ENCODE peak calls at places on chromosomes 6 and 20, in five cellular contexts. One of them, this sample, is unnamed.

GRCh38 chr6:40743690-40744446 is 156.7 kb upstream of the LRFN2 start:
- DNase-seq in RWPE2: no peak
- DNase-seq in HCT116: no peak
- DNase-seq in HepG2: no peak
- DNase-seq in tibial nerve: no peak
- DNase-seq in this sample: no peak

GRCh38 chr6:164412566-164412965 is 896.8 kb downstream of the C6orf118 start:
- DNase-seq in HCT116: no peak
- DNase-seq in RWPE2: no peak
- DNase-seq in tibial nerve: no peak
- DNase-seq in HepG2: no peak
- DNase-seq in this sample: no peak

GRCh38 chr20:50680106-50680960 is 11.0 kb downstream of the RIPOR3 start:
- DNase-seq in RWPE2: no peak
- DNase-seq in HCT116: no peak
- DNase-seq in HepG2: peak; percentile 90
- DNase-seq in tibial nerve: peak; percentile 35
- DNase-seq in this sample: no peak

GRCh38 chr6:34246563-34247391 is 2.0 kb downstream of the SMIM29 start:
- DNase-seq in tibial nerve: no peak
- DNase-seq in HCT116: no peak
- DNase-seq in RWPE2: no peak
- DNase-seq in HepG2: peak; percentile 49
- DNase-seq in this sample: no peak

GRCh38 chr6:89952361-89952680 is 58.1 kb downstream of the GJA10 start:
- DNase-seq in HCT116: no peak
- DNase-seq in HepG2: no peak
- DNase-seq in RWPE2: no peak
- DNase-seq in tibial nerve: no peak
- DNase-seq in this sample: no peak

GRCh38 chr6:37059344-37060194 is 54.1 kb downstream of the FGD2 start:
- DNase-seq in HepG2: peak; percentile 99
- DNase-seq in RWPE2: peak; percentile 91
- DNase-seq in HCT116: peak; percentile 96
- DNase-seq in tibial nerve: no peak
- DNase-seq in this sample: peak; percentile 98

GRCh38 chr6:47698342-47698787 is at the start of gene ADGRF4:
- DNase-seq in RWPE2: peak; percentile 78
- DNase-seq in tibial nerve: no peak
- DNase-seq in HCT116: no peak
- DNase-seq in HepG2: no peak
- DNase-seq in this sample: peak; percentile 99

GRCh38 chr6:11430036-11430435 is 107.5 kb upstream of the TMEM170B start:
- DNase-seq in HCT116: no peak
- DNase-seq in RWPE2: no peak
- DNase-seq in tibial nerve: no peak
- DNase-seq in HepG2: no peak
- DNase-seq in this sample: no peak

GRCh38 chr6:44222987-44223470 is 366 bp upstream of the SLC29A1 start:
- DNase-seq in tibial nerve: no peak
- DNase-seq in RWPE2: no peak
- DNase-seq in HCT116: no peak
- DNase-seq in HepG2: no peak
- DNase-seq in this sample: no peak

GRCh38 chr6:139531148-139531547 is 156.7 kb upstream of the CITED2 start:
- DNase-seq in HepG2: no peak
- DNase-seq in RWPE2: no peak
- DNase-seq in HCT116: no peak
- DNase-seq in tibial nerve: no peak
- DNase-seq in this sample: peak; percentile 21

GRCh38 chr20:21564127-21564773 is 50.4 kb upstream of the NKX2-2 start:
- DNase-seq in HepG2: peak; percentile 84
- DNase-seq in HCT116: no peak
- DNase-seq in tibial nerve: no peak
- DNase-seq in RWPE2: no peak
- DNase-seq in this sample: no peak

GRCh38 chr6:126886106-126886505 is 232.4 kb upstream of the RSPO3 start:
- DNase-seq in HCT116: no peak
- DNase-seq in RWPE2: no peak
- DNase-seq in HepG2: no peak
- DNase-seq in tibial nerve: no peak
- DNase-seq in this sample: no peak

GRCh38 chr6:80640176-80640575 is 533.7 kb downstream of the BCKDHB start:
- DNase-seq in HepG2: no peak
- DNase-seq in tibial nerve: no peak
- DNase-seq in HCT116: no peak
- DNase-seq in RWPE2: no peak
- DNase-seq in this sample: no peak

DNA sequence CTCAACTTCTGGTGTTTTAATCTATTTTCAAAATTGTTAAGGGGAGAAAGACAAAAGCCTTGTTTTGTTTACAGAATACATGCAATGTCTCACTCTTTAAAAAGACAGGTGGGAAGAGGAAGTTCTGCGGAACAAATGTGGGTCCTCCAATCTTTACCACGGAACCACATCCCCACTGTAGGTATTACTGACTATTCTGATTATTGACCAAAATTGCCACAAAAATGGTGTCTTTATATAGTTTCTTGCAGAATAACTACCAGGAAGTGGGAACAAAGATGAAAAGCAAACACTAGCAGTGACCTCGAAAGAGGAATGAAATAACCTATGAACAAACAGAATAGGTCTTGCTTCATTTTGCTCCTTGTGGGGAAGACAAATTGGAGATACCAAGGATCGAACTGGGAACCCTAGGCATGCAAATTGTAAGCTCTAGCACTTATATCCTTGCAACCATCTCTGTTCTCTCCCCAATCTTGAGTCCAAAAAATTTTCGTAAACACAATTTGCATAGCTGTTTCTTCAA is 106.7 kb downstream of the GPX5 start:
- DNase-seq in tibial nerve: no peak
- DNase-seq in RWPE2: no peak
- DNase-seq in HepG2: peak; percentile 16
- DNase-seq in HCT116: no peak
- DNase-seq in this sample: no peak
- H3K27me3 ChIP-seq in tibial nerve: peaks cover 46% of the 10 kb centered on the region
- H3K27me3 ChIP-seq in RWPE2: peaks cover 10% of the 10 kb centered on the region
- H3K27me3 ChIP-seq in HepG2: peaks cover 23% of the 10 kb centered on the region
- H3K27me3 ChIP-seq in HCT116: no peaks in the 10 kb centered on the region
- H3K27me3 ChIP-seq in this sample: peaks cover 10% of the 10 kb centered on the region

GRCh38 chr6:165985926-165986646 is 181.6 kb downstream of the TBXT start:
- DNase-seq in tibial nerve: no peak
- DNase-seq in HCT116: no peak
- DNase-seq in HepG2: no peak
- DNase-seq in RWPE2: no peak
- DNase-seq in this sample: no peak
- H3K27me3 ChIP-seq in tibial nerve: peaks cover 52% of the 10 kb centered on the region
- H3K27me3 ChIP-seq in HCT116: no peaks in the 10 kb centered on the region
- H3K27me3 ChIP-seq in HepG2: peaks cover 53% of the 10 kb centered on the region
- H3K27me3 ChIP-seq in RWPE2: peaks cover 29% of the 10 kb centered on the region
- H3K27me3 ChIP-seq in this sample: peaks cover 1% of the 10 kb centered on the region

DNA sequence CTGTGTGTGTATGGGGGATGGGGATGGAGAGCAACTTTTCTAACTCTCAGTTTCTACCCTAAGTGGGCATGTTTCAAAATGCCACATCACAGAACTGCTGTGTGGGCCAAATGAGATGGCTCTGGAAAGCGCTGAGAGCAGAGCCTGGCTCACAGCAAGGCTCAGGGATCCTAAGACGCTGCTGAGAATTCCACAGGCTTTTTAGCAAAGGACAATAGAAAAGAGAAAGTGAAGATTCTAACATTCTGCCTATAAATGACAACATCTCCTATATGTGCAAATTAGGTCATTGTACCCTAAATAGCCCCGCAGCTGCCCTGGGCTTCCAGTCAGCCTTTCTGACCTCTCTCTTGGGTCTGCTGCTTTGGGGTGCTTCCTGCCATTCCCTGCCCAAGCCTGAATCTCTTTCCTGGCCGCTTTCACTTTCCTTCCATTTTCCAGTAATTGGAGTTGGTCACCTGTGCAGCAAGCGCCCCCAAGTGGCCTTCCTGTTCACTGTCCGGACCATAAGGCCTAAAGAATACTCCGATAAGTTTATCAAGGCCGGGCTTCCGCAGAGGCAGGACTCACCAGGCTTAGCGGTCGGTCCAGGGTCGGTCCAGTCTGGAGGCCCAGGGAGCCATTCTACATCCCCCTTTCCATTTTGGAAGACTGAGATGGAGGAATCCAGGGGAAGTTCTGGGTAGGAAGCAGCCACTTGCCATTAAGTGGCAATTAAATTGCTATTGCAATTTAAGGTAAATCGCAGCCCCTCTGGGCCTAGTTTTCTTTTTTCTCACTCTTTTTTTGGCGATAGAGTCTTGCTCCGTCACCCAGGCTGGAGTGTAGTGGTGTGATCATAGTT is 6.7 kb upstream of the DDR1 start:
- DNase-seq in tibial nerve: peak; percentile 90
- DNase-seq in HepG2: peak; percentile 91
- DNase-seq in RWPE2: no peak
- DNase-seq in HCT116: peak; percentile 77
- DNase-seq in this sample: peak; percentile 80
- H3K27me3 ChIP-seq in tibial nerve: no peaks in the 10 kb centered on the region
- H3K27me3 ChIP-seq in HepG2: peaks cover 34% of the 10 kb centered on the region
- H3K27me3 ChIP-seq in RWPE2: no peaks in the 10 kb centered on the region
- H3K27me3 ChIP-seq in HCT116: no peaks in the 10 kb centered on the region
- H3K27me3 ChIP-seq in this sample: no peaks in the 10 kb centered on the region

DNA sequence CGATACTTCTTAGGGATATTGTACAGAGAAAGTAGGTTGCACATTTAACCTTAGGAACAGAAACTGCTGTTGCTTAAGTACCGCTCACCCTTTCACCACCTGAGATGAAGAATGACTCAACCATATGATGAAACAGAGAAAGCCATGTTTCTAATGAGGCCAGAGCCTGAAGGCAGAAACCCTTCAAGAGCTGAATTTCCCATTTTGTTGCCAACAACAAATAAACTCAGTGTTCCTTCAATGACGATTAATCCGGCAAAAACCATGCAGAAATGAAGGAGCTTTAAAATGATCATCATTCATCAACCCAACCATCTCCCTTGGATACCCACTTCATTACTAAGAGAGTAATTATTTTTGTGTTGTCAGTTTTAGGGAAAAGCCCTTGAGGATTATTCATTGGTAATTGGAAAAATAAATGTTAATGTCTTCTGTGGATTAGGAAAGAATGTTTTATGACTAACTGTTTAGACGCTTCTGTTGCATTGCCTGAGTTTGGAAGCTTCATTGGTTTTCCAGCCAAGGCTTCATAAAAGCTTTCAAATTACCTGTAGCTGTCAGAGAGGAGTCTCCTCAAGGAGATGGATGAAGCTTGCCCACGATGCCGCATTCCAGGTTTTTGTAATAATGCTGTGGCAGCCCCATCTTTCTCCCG is 112.1 kb upstream of the IYD start:
- DNase-seq in tibial nerve: no peak
- DNase-seq in HCT116: no peak
- DNase-seq in RWPE2: no peak
- DNase-seq in HepG2: no peak
- DNase-seq in this sample: peak; percentile 100
- H3K27me3 ChIP-seq in tibial nerve: no peaks in the 10 kb centered on the region
- H3K27me3 ChIP-seq in HCT116: no peaks in the 10 kb centered on the region
- H3K27me3 ChIP-seq in RWPE2: no peaks in the 10 kb centered on the region
- H3K27me3 ChIP-seq in HepG2: peaks cover 21% of the 10 kb centered on the region
- H3K27me3 ChIP-seq in this sample: no peaks in the 10 kb centered on the region

DNA sequence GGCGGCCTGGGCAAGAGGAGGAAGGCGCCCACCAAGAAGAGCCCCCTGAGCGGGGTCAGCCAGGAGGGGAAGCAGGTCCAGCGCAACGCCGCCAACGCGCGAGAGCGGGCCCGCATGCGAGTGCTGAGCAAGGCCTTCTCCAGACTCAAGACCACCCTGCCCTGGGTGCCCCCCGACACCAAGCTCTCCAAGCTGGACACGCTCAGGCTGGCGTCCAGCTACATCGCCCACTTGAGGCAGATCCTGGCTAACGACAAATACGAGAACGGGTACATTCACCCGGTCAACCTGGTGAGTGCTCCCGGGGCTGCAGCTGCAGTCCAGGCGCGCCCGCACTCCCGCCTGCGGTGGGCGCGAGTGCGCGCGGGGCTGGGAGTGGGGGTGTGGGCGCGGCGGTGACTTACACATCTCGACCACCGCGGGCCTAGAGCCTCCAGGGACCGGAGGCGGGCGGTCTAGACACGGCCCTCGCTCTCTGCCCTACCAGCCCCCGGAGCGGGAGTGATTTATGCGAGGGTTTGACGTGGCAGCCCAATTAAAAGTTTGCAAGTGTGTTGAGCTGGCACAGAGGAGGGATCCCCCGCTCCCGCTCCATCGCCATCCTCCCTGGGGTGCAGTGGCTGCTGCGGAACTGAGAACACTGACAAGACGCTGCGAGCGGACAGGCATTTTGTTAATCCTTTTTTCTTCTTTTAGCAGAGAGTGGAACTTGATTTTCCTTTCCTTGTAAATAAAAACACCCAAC is 816 bp downstream of the TCF21 start:
- DNase-seq in tibial nerve: no peak
- DNase-seq in HCT116: no peak
- DNase-seq in RWPE2: no peak
- DNase-seq in HepG2: no peak
- DNase-seq in this sample: no peak
- H3K27me3 ChIP-seq in tibial nerve: peaks cover 83% of the 10 kb centered on the region
- H3K27me3 ChIP-seq in HCT116: peaks cover 6% of the 10 kb centered on the region
- H3K27me3 ChIP-seq in RWPE2: peaks cover 97% of the 10 kb centered on the region
- H3K27me3 ChIP-seq in HepG2: peaks cover 59% of the 10 kb centered on the region
- H3K27me3 ChIP-seq in this sample: peaks cover 60% of the 10 kb centered on the region

DNA sequence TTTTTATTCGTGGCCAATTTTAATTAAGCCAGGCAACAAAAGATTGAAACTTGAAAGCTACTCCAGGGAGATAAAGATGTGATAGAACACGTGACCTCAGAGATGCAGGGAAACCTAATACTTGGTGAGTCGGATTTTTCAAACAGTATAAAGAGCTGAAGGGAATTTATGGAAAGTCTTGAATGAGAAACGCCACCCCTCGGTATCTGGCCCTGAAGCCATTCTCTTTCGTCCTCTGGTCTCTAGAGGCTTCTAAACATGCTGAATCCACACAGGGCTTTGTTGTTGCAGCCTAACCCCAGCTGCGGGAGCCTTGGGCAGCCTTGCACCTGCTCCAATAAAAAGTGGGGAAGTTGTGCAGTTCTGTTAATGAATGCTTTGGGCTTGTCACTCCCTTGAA is 8.4 kb downstream of the BMP7 start:
- DNase-seq in HepG2: no peak
- DNase-seq in tibial nerve: no peak
- DNase-seq in HCT116: no peak
- DNase-seq in RWPE2: no peak
- DNase-seq in this sample: no peak
- H3K27me3 ChIP-seq in HepG2: peaks cover 85% of the 10 kb centered on the region
- H3K27me3 ChIP-seq in tibial nerve: peaks cover 22% of the 10 kb centered on the region
- H3K27me3 ChIP-seq in HCT116: no peaks in the 10 kb centered on the region
- H3K27me3 ChIP-seq in RWPE2: peaks cover 83% of the 10 kb centered on the region
- H3K27me3 ChIP-seq in this sample: peaks cover 28% of the 10 kb centered on the region

DNA sequence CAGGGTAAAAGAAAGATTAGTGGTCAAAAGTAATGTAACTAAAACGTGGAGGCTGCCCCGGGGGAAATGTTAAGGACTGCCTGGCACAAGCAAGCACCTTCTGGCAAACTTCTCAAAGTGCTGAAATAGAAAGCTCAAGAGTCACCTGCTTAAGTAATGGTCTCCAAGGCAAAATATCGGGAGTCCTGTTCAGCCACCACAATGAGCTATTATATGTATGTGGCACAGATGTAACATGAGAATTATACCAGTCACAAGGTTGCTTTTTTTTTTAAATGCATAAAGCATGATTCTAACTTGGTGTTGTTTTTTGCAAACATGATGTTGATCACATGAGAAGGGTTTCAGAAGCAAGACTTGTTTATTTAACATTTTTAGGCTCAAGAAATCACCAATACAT is 244.4 kb upstream of the JARID2 start:
- DNase-seq in RWPE2: no peak
- DNase-seq in HepG2: no peak
- DNase-seq in HCT116: no peak
- DNase-seq in tibial nerve: no peak
- DNase-seq in this sample: no peak
- H3K27me3 ChIP-seq in RWPE2: no peaks in the 10 kb centered on the region
- H3K27me3 ChIP-seq in HepG2: no peaks in the 10 kb centered on the region
- H3K27me3 ChIP-seq in HCT116: no peaks in the 10 kb centered on the region
- H3K27me3 ChIP-seq in tibial nerve: no peaks in the 10 kb centered on the region
- H3K27me3 ChIP-seq in this sample: no peaks in the 10 kb centered on the region

GRCh38 chr20:33034901-33035492 is 3.5 kb downstream of the BPIFB6 start:
- DNase-seq in RWPE2: no peak
- DNase-seq in HepG2: no peak
- DNase-seq in tibial nerve: no peak
- DNase-seq in HCT116: no peak
- DNase-seq in this sample: no peak
- H3K27me3 ChIP-seq in RWPE2: peaks cover 6% of the 10 kb centered on the region
- H3K27me3 ChIP-seq in HepG2: peaks cover 12% of the 10 kb centered on the region
- H3K27me3 ChIP-seq in tibial nerve: no peaks in the 10 kb centered on the region
- H3K27me3 ChIP-seq in HCT116: peaks cover 31% of the 10 kb centered on the region
- H3K27me3 ChIP-seq in this sample: no peaks in the 10 kb centered on the region

This sample was measured in bronchial epithelial cell.